ENCODE peak calls at places on chromosomes 4 and X, in six cellular contexts. One of them, this sample, is unnamed.

GRCh38 chr4:53885668-53886067 is 178.7 kb downstream of the CHIC2 start:
- DNase-seq in HepG2: no peak
- DNase-seq in erythroblast: no peak
- DNase-seq in esophagus muscularis mucosa: peak; percentile 88
- DNase-seq in breast epithelium: no peak
- DNase-seq in thyroid gland: no peak
- DNase-seq in this sample: no peak

GRCh38 chr4:146059153-146059552 is 116.4 kb upstream of the LSM6 start:
- DNase-seq in HepG2: no peak
- DNase-seq in erythroblast: no peak
- DNase-seq in esophagus muscularis mucosa: no peak
- DNase-seq in breast epithelium: no peak
- DNase-seq in thyroid gland: no peak
- DNase-seq in this sample: no peak

GRCh38 chrX:110286126-110286525 is 31.8 kb downstream of the AMMECR1 start:
- DNase-seq in HepG2: no peak
- DNase-seq in erythroblast: no peak
- DNase-seq in esophagus muscularis mucosa: no peak
- DNase-seq in breast epithelium: no peak
- DNase-seq in thyroid gland: no peak
- DNase-seq in this sample: peak; percentile 4

GRCh38 chrX:84174348-84174747 is 13.7 kb downstream of the RPS6KA6 start:
- DNase-seq in HepG2: no peak
- DNase-seq in erythroblast: no peak
- DNase-seq in esophagus muscularis mucosa: no peak
- DNase-seq in breast epithelium: no peak
- DNase-seq in thyroid gland: no peak
- DNase-seq in this sample: no peak

GRCh38 chrX:50073601-50074000 is 127.2 kb downstream of the AKAP4 start:
- DNase-seq in HepG2: no peak
- DNase-seq in erythroblast: no peak
- DNase-seq in esophagus muscularis mucosa: no peak
- DNase-seq in breast epithelium: no peak
- DNase-seq in thyroid gland: no peak
- DNase-seq in this sample: no peak

GRCh38 chrX:17470136-17470535 is 95.1 kb downstream of the NHS start:
- DNase-seq in HepG2: no peak
- DNase-seq in erythroblast: no peak
- DNase-seq in esophagus muscularis mucosa: no peak
- DNase-seq in breast epithelium: no peak
- DNase-seq in thyroid gland: no peak
- DNase-seq in this sample: no peak

GRCh38 chrX:130110379-130111219 is at the start of gene ELF4:
- DNase-seq in HepG2: no peak
- DNase-seq in erythroblast: peak; percentile 50
- DNase-seq in esophagus muscularis mucosa: no peak
- DNase-seq in breast epithelium: no peak
- DNase-seq in thyroid gland: peak; percentile 43
- DNase-seq in this sample: peak; percentile 66

GRCh38 chr4:47315346-47315745 is 148.2 kb downstream of the COMMD8 start:
- DNase-seq in HepG2: no peak
- DNase-seq in erythroblast: no peak
- DNase-seq in esophagus muscularis mucosa: no peak
- DNase-seq in breast epithelium: no peak
- DNase-seq in thyroid gland: no peak
- DNase-seq in this sample: no peak

GRCh38 chr4:153115322-153116100 is 88.7 kb upstream of the TRIM2 start:
- DNase-seq in HepG2: peak; percentile 11
- DNase-seq in erythroblast: no peak
- DNase-seq in esophagus muscularis mucosa: no peak
- DNase-seq in breast epithelium: no peak
- DNase-seq in thyroid gland: no peak
- DNase-seq in this sample: peak; percentile 16

GRCh38 chr4:168197926-168198325 is 105.6 kb downstream of the ANXA10 start:
- DNase-seq in HepG2: no peak
- DNase-seq in erythroblast: no peak
- DNase-seq in esophagus muscularis mucosa: no peak
- DNase-seq in breast epithelium: no peak
- DNase-seq in thyroid gland: no peak
- DNase-seq in this sample: no peak

GRCh38 chr4:183443609-183444148 is 757 bp upstream of the CDKN2AIP start:
- DNase-seq in HepG2: no peak
- DNase-seq in erythroblast: peak; percentile 84
- DNase-seq in esophagus muscularis mucosa: peak; percentile 92
- DNase-seq in breast epithelium: no peak
- DNase-seq in thyroid gland: no peak
- DNase-seq in this sample: no peak

GRCh38 chrX:97070346-97070745 is 186.6 kb downstream of the RPA4 start:
- DNase-seq in HepG2: no peak
- DNase-seq in erythroblast: no peak
- DNase-seq in esophagus muscularis mucosa: no peak
- DNase-seq in breast epithelium: no peak
- DNase-seq in thyroid gland: no peak
- DNase-seq in this sample: no peak

GRCh38 chr4:86106475-86106874 is 253.4 kb downstream of the MAPK10 start:
- DNase-seq in HepG2: no peak
- DNase-seq in erythroblast: no peak
- DNase-seq in esophagus muscularis mucosa: no peak
- DNase-seq in breast epithelium: no peak
- DNase-seq in thyroid gland: no peak
- DNase-seq in this sample: no peak

GRCh38 chr4:173543266-173543665 is 13.2 kb upstream of the HAND2 start:
- DNase-seq in HepG2: no peak
- DNase-seq in erythroblast: no peak
- DNase-seq in esophagus muscularis mucosa: no peak
- DNase-seq in breast epithelium: no peak
- DNase-seq in thyroid gland: no peak
- DNase-seq in this sample: no peak

GRCh38 chrX:37441377-37441776 is 92.2 kb downstream of the PRRG1 start:
- DNase-seq in HepG2: no peak
- DNase-seq in erythroblast: no peak
- DNase-seq in esophagus muscularis mucosa: no peak
- DNase-seq in breast epithelium: no peak
- DNase-seq in thyroid gland: no peak
- DNase-seq in this sample: no peak

GRCh38 chrX:151641564-151641963 is 53.7 kb upstream of the PRRG3 start:
- DNase-seq in HepG2: no peak
- DNase-seq in erythroblast: peak; percentile 1
- DNase-seq in esophagus muscularis mucosa: no peak
- DNase-seq in breast epithelium: no peak
- DNase-seq in thyroid gland: no peak
- DNase-seq in this sample: no peak

GRCh38 chr4:108110450-108110849 is 58.3 kb downstream of the LEF1 start:
- DNase-seq in HepG2: no peak
- DNase-seq in erythroblast: no peak
- DNase-seq in esophagus muscularis mucosa: peak; percentile 45
- DNase-seq in breast epithelium: no peak
- DNase-seq in thyroid gland: no peak
- DNase-seq in this sample: no peak

GRCh38 chr4:89539797-89540711 is 232.5 kb upstream of the GPRIN3 start:
- DNase-seq in HepG2: no peak
- DNase-seq in erythroblast: no peak
- DNase-seq in esophagus muscularis mucosa: no peak
- DNase-seq in breast epithelium: no peak
- DNase-seq in thyroid gland: no peak
- DNase-seq in this sample: no peak

GRCh38 chr4:16725252-16725651 is 173.2 kb downstream of the LDB2 start:
- DNase-seq in HepG2: no peak
- DNase-seq in erythroblast: no peak
- DNase-seq in esophagus muscularis mucosa: no peak
- DNase-seq in breast epithelium: no peak
- DNase-seq in thyroid gland: no peak
- DNase-seq in this sample: no peak

GRCh38 chrX:155235891-155236290 is 19.6 kb downstream of the VBP1 start:
- DNase-seq in HepG2: peak; percentile 9
- DNase-seq in erythroblast: no peak
- DNase-seq in esophagus muscularis mucosa: no peak
- DNase-seq in breast epithelium: no peak
- DNase-seq in thyroid gland: no peak
- DNase-seq in this sample: no peak

GRCh38 chrX:74613350-74614192 is 853 bp downstream of the RLIM start:
- DNase-seq in HepG2: peak; percentile 6
- DNase-seq in erythroblast: peak; percentile 49
- DNase-seq in esophagus muscularis mucosa: no peak
- DNase-seq in breast epithelium: no peak
- DNase-seq in thyroid gland: peak; percentile 1
- DNase-seq in this sample: no peak

GRCh38 chr4:7860600-7861158 is 79.0 kb downstream of the AFAP1 start:
- DNase-seq in HepG2: no peak
- DNase-seq in erythroblast: no peak
- DNase-seq in esophagus muscularis mucosa: no peak
- DNase-seq in breast epithelium: no peak
- DNase-seq in thyroid gland: no peak
- DNase-seq in this sample: no peak

GRCh38 chr4:168694669-168695068 is 197.8 kb downstream of the PALLD start:
- DNase-seq in HepG2: no peak
- DNase-seq in erythroblast: no peak
- DNase-seq in esophagus muscularis mucosa: no peak
- DNase-seq in breast epithelium: no peak
- DNase-seq in thyroid gland: no peak
- DNase-seq in this sample: no peak

GRCh38 chrX:150854856-150855255 is 43.6 kb downstream of the CD99L2 start:
- DNase-seq in HepG2: no peak
- DNase-seq in erythroblast: no peak
- DNase-seq in esophagus muscularis mucosa: no peak
- DNase-seq in breast epithelium: no peak
- DNase-seq in thyroid gland: no peak
- DNase-seq in this sample: no peak

GRCh38 chrX:154486396-154487207 is at the start of gene UBL4A:
- DNase-seq in HepG2: no peak
- DNase-seq in erythroblast: peak; percentile 71
- DNase-seq in esophagus muscularis mucosa: no peak
- DNase-seq in breast epithelium: peak; percentile 74
- DNase-seq in thyroid gland: peak; percentile 81
- DNase-seq in this sample: peak; percentile 71

GRCh38 chrX:129823115-129823514 is 20.6 kb downstream of the ZDHHC9 start:
- DNase-seq in HepG2: no peak
- DNase-seq in erythroblast: peak; percentile 35
- DNase-seq in esophagus muscularis mucosa: no peak
- DNase-seq in breast epithelium: no peak
- DNase-seq in thyroid gland: peak; percentile 18
- DNase-seq in this sample: no peak

GRCh38 chrX:52263417-52263816 is 78.7 kb downstream of the MAGED4 start:
- DNase-seq in HepG2: no peak
- DNase-seq in erythroblast: no peak
- DNase-seq in esophagus muscularis mucosa: no peak
- DNase-seq in breast epithelium: no peak
- DNase-seq in thyroid gland: no peak
- DNase-seq in this sample: no peak

GRCh38 chrX:52262195-52262546 is 77.5 kb downstream of the MAGED4 start:
- DNase-seq in HepG2: no peak
- DNase-seq in erythroblast: no peak
- DNase-seq in esophagus muscularis mucosa: no peak
- DNase-seq in breast epithelium: no peak
- DNase-seq in thyroid gland: no peak
- DNase-seq in this sample: no peak

GRCh38 chrX:52261125-52261462 is 76.4 kb downstream of the MAGED4 start:
- DNase-seq in HepG2: no peak
- DNase-seq in erythroblast: no peak
- DNase-seq in esophagus muscularis mucosa: no peak
- DNase-seq in breast epithelium: no peak
- DNase-seq in thyroid gland: no peak
- DNase-seq in this sample: no peak

GRCh38 chrX:52265713-52266112 is 81.0 kb downstream of the MAGED4 start:
- DNase-seq in HepG2: no peak
- DNase-seq in erythroblast: no peak
- DNase-seq in esophagus muscularis mucosa: no peak
- DNase-seq in breast epithelium: no peak
- DNase-seq in thyroid gland: no peak
- DNase-seq in this sample: no peak

GRCh38 chrX:52261463-52262194 is 76.9 kb downstream of the MAGED4 start:
- DNase-seq in HepG2: peak; percentile 63
- DNase-seq in erythroblast: peak; percentile 87
- DNase-seq in esophagus muscularis mucosa: peak; percentile 95
- DNase-seq in breast epithelium: peak; percentile 95
- DNase-seq in thyroid gland: peak; percentile 91
- DNase-seq in this sample: peak; percentile 8
- TF ChIP-seq POLR2A in HepG2: no peak
- TF ChIP-seq POLR2A in erythroblast: peak; percentile 73
- TF ChIP-seq POLR2A in esophagus muscularis mucosa: no peak
- TF ChIP-seq POLR2A in breast epithelium: no peak
- TF ChIP-seq POLR2A in thyroid gland: no peak
- TF ChIP-seq POLR2A in this sample: peak; percentile 60

GRCh38 chrX:71283409-71284143 is at the start of gene NONO:
- DNase-seq in HepG2: peak; percentile 97
- DNase-seq in erythroblast: peak; percentile 99
- DNase-seq in esophagus muscularis mucosa: peak; percentile 93
- DNase-seq in breast epithelium: peak; percentile 85
- DNase-seq in thyroid gland: peak; percentile 82
- DNase-seq in this sample: peak; percentile 79
- TF ChIP-seq POLR2A in HepG2: peak; percentile 64
- TF ChIP-seq POLR2A in erythroblast: peak; percentile 86
- TF ChIP-seq POLR2A in esophagus muscularis mucosa: peak; percentile 27
- TF ChIP-seq POLR2A in breast epithelium: peak; percentile 63
- TF ChIP-seq POLR2A in thyroid gland: no peak
- TF ChIP-seq POLR2A in this sample: peak; percentile 58

DNA sequence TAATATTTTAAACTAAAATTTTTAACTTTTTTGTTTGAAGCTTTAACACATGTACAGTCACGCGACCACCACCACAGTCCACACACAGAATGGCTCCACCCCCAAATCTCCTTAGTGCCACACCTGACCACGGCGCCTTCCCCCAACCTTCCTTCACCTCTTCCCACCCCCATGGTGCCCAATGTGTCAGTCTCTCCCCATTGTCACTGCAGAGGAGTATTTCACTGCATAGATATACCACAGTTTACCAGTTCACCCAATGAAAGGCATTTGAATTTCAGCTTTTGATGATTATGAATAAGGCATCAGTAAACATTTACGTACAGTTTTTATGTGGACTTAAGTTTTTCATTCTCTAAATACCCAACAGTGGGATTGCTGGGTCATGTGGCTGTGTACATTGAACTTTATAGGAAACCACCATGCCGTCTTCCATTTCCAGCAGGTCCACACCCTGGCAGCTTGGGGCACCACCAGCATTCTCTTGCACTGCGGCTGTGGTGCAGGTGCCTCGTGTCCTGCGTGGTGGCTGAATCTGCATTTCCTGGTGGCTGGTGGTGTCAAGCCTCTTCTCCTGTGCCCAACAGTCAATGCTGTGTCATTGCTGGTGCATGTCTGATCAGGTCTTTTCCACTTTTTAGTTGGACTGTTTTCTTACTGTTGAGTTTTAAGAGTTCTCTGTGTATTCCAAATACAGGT is 49.0 kb downstream of the CPLX1 start:
- DNase-seq in HepG2: no peak
- DNase-seq in erythroblast: no peak
- DNase-seq in esophagus muscularis mucosa: no peak
- DNase-seq in breast epithelium: no peak
- DNase-seq in thyroid gland: no peak
- DNase-seq in this sample: no peak
- TF ChIP-seq POLR2A in HepG2: no peak
- TF ChIP-seq POLR2A in erythroblast: no peak
- TF ChIP-seq POLR2A in esophagus muscularis mucosa: no peak
- TF ChIP-seq POLR2A in breast epithelium: no peak
- TF ChIP-seq POLR2A in thyroid gland: no peak
- TF ChIP-seq POLR2A in this sample: no peak

GRCh38 chr4:111494971-111495370 is 650.3 kb upstream of the FAM241A start:
- DNase-seq in HepG2: no peak
- DNase-seq in erythroblast: no peak
- DNase-seq in esophagus muscularis mucosa: no peak
- DNase-seq in breast epithelium: no peak
- DNase-seq in thyroid gland: no peak
- DNase-seq in this sample: no peak
- TF ChIP-seq POLR2A in HepG2: no peak
- TF ChIP-seq POLR2A in erythroblast: no peak
- TF ChIP-seq POLR2A in esophagus muscularis mucosa: no peak
- TF ChIP-seq POLR2A in breast epithelium: no peak
- TF ChIP-seq POLR2A in thyroid gland: no peak
- TF ChIP-seq POLR2A in this sample: no peak

This sample was measured in H54.